ENCODE peak calls at places on chromosome 2, in six cellular contexts. G is IMR-90, T is neural progenitor cell, V is mammary epithelial cell, L is A549, H is H9. C is an unnamed sample.

GRCh38 chr2:35846-36245 is 10.5 kb downstream of the FAM110C start:
- DNase-seq in T (no peak), G (no peak), V (peak; percentile 72), H (no peak), L (no peak), C (peak; percentile 99)

GRCh38 chr2:37387143-37387835 is 42.9 kb downstream of the QPCT start:
- DNase-seq in L (no peak), T (no peak), V (peak; percentile 48), H (no peak), G (peak; percentile 93), C (no peak)

GRCh38 chr2:197926673-197927072 is 122.3 kb downstream of the PLCL1 start:
- DNase-seq in T (no peak), G (no peak), V (no peak), H (no peak), L (no peak), C (no peak)

GRCh38 chr2:185373226-185373625 is 365.4 kb upstream of the FSIP2 start:
- DNase-seq in V (peak; percentile 5), H (no peak), T (no peak), G (no peak), L (no peak), C (no peak)

GRCh38 chr2:214265991-214266489 is 144.8 kb upstream of the VWC2L start:
- DNase-seq in L (no peak), V (no peak), H (no peak), T (no peak), G (peak; percentile 19), C (no peak)

GRCh38 chr2:241584446-241584845 is 25.9 kb downstream of the BOK start:
- DNase-seq in V (peak; percentile 16), G (peak; percentile 42), T (no peak), L (peak; percentile 29), H (no peak), C (peak; percentile 88)

GRCh38 chr2:179186126-179186525 is 78.5 kb downstream of the SESTD1 start:
- DNase-seq in T (no peak), V (peak; percentile 5), H (no peak), G (peak; percentile 61), L (no peak), C (no peak)

GRCh38 chr2:53253244-53253643 is 514.4 kb upstream of the CHAC2 start:
- DNase-seq in T (no peak), H (no peak), L (no peak), G (peak; percentile 2), V (no peak), C (no peak)

GRCh38 chr2:3493610-3493997 is 25.7 kb downstream of the ADI1 start:
- DNase-seq in V (peak; percentile 20), H (peak; percentile 72), G (peak; percentile 75), L (no peak), T (peak; percentile 57), C (no peak)

GRCh38 chr2:3494984-3495666 is 24.2 kb downstream of the ADI1 start:
- DNase-seq in G (no peak), H (no peak), L (no peak), T (no peak), V (no peak), C (no peak)

GRCh38 chr2:3491716-3492474 is 27.4 kb downstream of the ADI1 start:
- DNase-seq in L (no peak), T (no peak), H (no peak), V (no peak), G (no peak), C (no peak)

GRCh38 chr2:3491306-3491705 is 28.0 kb downstream of the ADI1 start:
- DNase-seq in H (no peak), L (no peak), G (no peak), V (no peak), T (no peak), C (no peak)

DNA sequence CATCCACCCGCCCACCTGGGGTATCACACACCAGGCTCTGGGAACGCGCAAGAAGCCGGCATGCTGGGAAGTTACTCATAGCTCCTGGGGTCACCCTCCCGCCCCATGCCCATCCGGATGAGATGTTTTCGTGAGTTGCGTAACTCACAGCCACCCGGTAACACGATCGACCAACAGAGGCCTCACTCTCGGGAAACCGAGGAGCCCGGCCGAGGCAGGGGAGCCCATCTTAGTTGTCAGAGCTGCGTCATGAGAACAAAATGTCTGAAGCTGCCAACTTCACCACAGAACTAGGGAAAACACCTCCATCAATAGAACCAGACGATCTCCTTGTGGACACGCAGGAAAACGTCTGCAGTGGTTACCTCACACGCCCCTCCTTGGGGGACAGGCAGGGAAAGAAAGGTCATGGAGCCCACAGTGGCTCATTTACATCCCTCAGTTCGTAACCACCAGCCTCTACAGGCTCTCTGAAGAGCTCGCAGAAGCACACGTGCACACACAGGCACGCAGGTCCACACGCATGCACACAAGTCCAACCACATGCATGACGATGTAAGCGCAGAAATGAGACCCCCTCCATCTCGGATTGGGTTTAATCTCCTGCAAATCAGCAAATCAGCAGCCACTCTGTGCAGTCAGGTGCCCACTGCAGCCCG is 26.3 kb downstream of the ADI1 start:
- DNase-seq in H (no peak), T (no peak), G (peak; percentile 96), V (peak; percentile 67), L (no peak), C (no peak)
- TF ChIP-seq CTCF in H (no peak), T (no peak), G (no peak), V (no peak), L (no peak), C (no peak)

GRCh38 chr2:40488101-40488598 is 36.3 kb upstream of the SLC8A1 start:
- DNase-seq in T (peak; percentile 58), G (peak; percentile 56), H (no peak), L (peak; percentile 18), V (peak; percentile 6), C (no peak)
- H3K4me2 ChIP-seq in T (no peak overlapping the region), G (peak overlapping the region; percentile 50), H (no peak overlapping the region), L (no peak overlapping the region), V (no peak overlapping the region), C (no peak overlapping the region)

GRCh38 chr2:48747319-48747718 is 8.2 kb downstream of the LHCGR start:
- DNase-seq in L (no peak), H (no peak), V (no peak), T (no peak), G (no peak), C (no peak)
- TF ChIP-seq CTCF in L (no peak), H (no peak), V (no peak), T (no peak), G (no peak), C (no peak)

GRCh38 chr2:74003494-74004211 is 18.9 kb downstream of the TET3 start:
- DNase-seq in G (peak; percentile 82), V (peak; percentile 57), T (peak; percentile 56), L (no peak), H (peak; percentile 48), C (no peak)
- H3K4me2 ChIP-seq in G (peak overlapping the region; percentile 97), V (peak overlapping the region; percentile 90), T (peak overlapping the region; percentile 76), L (peak overlapping the region; percentile 64), H (peak overlapping the region; percentile 37), C (no peak overlapping the region)

GRCh38 chr2:182447163-182447562 is 20.3 kb upstream of the PDE1A start:
- DNase-seq in V (no peak), T (no peak), H (no peak), L (no peak), G (no peak), C (no peak)
- TF ChIP-seq CTCF in V (no peak), T (no peak), H (no peak), L (no peak), G (no peak), C (no peak)

DNA sequence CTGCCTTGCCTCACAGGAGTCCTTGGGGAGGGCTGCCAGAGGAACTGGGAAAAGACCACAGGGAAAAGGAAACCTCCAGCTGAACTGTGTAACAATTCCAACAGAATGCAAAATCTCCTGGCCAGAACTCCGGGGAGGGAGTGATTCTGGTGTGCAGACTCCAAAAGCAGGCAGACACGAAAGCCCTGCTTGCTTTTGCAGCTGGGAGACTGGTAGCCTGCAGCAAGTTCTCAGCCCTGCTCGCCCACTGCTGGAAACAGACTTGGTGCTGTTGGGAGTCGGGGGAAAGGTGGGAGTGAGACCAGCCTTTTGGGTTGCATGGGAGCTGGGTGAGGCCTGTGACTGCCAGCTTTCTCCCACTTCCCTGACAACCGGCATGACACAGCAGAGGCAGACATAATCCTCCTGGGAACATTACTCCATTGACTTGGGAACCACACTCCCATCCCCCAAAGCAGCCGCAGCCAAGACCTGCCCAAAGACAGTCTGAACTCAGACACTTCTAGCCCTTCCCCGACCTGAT is 26.0 kb upstream of the NMI start:
- DNase-seq in H (peak; percentile 31), G (peak; percentile 22), V (no peak), L (no peak), T (peak; percentile 53), C (no peak)
- H3K4me2 ChIP-seq in H (no peak overlapping the region), G (peak overlapping the region; percentile 1), V (no peak overlapping the region), L (no peak overlapping the region), T (peak overlapping the region; percentile 32), C (no peak overlapping the region)

C was measured in PC-9.